ENCODE peak calls at places on chromosomes 16 and 17, in four cellular contexts. R is neural crest cell, D is heart left ventricle, U is AG10803. G is an unnamed sample.

GRCh38 chr17:75979705-75980187 is 706 bp downstream of the TEN1 start:
- DNase-seq in R (no peak), D (no peak), U (peak; percentile 83), G (no peak)

GRCh38 chr17:43169561-43170139 is 1.4 kb upstream of the NBR1 start:
- DNase-seq in R (no peak), D (peak; percentile 40), U (peak; percentile 44), G (peak; percentile 22)

GRCh38 chr17:72273301-72274056 is 152.7 kb downstream of the SOX9 start:
- DNase-seq in R (no peak), D (no peak), U (no peak), G (no peak)

GRCh38 chr17:3039748-3040147 is 23.7 kb downstream of the OR1D5 start:
- DNase-seq in R (no peak), D (no peak), U (no peak), G (no peak)

GRCh38 chr17:18187816-18188761 is 4.5 kb downstream of the ALKBH5 start:
- DNase-seq in R (no peak), D (peak; percentile 54), U (peak; percentile 58), G (no peak)

GRCh38 chr17:5630434-5630833 is 46.1 kb upstream of the NLRP1 start:
- DNase-seq in R (no peak), D (no peak), U (peak; percentile 83), G (no peak)

GRCh38 chr17:28053044-28053670 is 10.7 kb downstream of the NLK start:
- DNase-seq in R (no peak), D (no peak), U (peak; percentile 31), G (no peak)

GRCh38 chr16:68902376-68903345 is 59.3 kb downstream of the TANGO6 start:
- DNase-seq in R (peak; percentile 31), D (no peak), U (peak; percentile 42), G (peak; percentile 76)

GRCh38 chr16:24499193-24499814 is 40.1 kb upstream of the RBBP6 start:
- DNase-seq in R (peak; percentile 41), D (no peak), U (peak; percentile 16), G (peak; percentile 60)

GRCh38 chr17:32288600-32288999 is 23.0 kb downstream of the RHBDL3 start:
- DNase-seq in R (no peak), D (no peak), U (no peak), G (no peak)

GRCh38 chr17:66429680-66430079 is 127.3 kb downstream of the PRKCA start:
- DNase-seq in R (no peak), D (no peak), U (no peak), G (no peak)

GRCh38 chr16:19005561-19006445 is 22.1 kb downstream of the TMC7 start:
- DNase-seq in R (peak; percentile 26), D (peak; percentile 45), U (peak; percentile 10), G (peak; percentile 97)

GRCh38 chr16:72098936-72099335 is 5.3 kb downstream of the DHX38 start:
- DNase-seq in R (no peak), D (no peak), U (no peak), G (no peak)

GRCh38 chr17:75152971-75153853 is 1.1 kb downstream of the JPT1 start:
- DNase-seq in R (peak; percentile 22), D (no peak), U (no peak), G (peak; percentile 58)

GRCh38 chr17:56727876-56728617 is 105.7 kb downstream of the C17orf67 start:
- DNase-seq in R (no peak), D (no peak), U (no peak), G (no peak)

GRCh38 chr16:48430890-48431289 is 45.7 kb upstream of the SIAH1 start:
- DNase-seq in R (no peak), D (no peak), U (no peak), G (no peak)

GRCh38 chr17:39755550-39756375 is 18.0 kb downstream of the GRB7 start:
- DNase-seq in R (no peak), D (no peak), U (peak; percentile 34), G (peak; percentile 94)

GRCh38 chr16:71358464-71359031 is at the start of gene CALB2:
- DNase-seq in R (peak; percentile 78), D (peak; percentile 71), U (peak; percentile 42), G (peak; percentile 91)

DNA sequence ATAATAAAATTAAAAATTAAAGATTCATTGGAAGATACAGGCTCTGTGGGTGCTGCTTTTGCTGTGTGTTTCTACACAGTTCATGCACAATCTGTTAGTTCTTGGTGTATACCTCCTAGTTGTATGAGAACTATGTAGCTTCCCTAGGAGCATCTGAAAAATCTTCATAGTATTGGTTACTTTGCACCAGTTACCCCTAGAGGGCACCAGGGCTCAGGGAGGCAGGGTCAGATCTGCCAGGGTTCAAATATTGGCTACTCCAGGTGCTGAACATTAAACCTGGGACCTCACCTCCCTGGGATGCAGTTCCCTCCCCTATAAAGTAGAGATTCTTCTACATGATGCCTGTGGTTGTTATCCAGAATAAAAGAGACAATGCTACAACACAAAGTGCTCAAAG is 583.0 kb upstream of the CDH11 start:
- DNase-seq in R (no peak), D (no peak), U (no peak), G (no peak)
- TF ChIP-seq CTCF in R (peak; percentile 39), D (no peak), U (peak; percentile 48), G (no peak)

GRCh38 chr17:33725675-33726271 is 432.7 kb upstream of the ASIC2 start:
- DNase-seq in R (peak; percentile 54), D (no peak), U (peak; percentile 13), G (peak; percentile 57)
- TF ChIP-seq CTCF in R (peak; percentile 74), D (peak; percentile 33), U (peak; percentile 74), G (peak; percentile 57)

GRCh38 chr17:15247891-15248529 is 17.1 kb downstream of the PMP22 start:
- DNase-seq in R (no peak), D (no peak), U (peak; percentile 17), G (no peak)
- TF ChIP-seq CTCF in R (peak; percentile 48), D (no peak), U (peak; percentile 44), G (no peak)

DNA sequence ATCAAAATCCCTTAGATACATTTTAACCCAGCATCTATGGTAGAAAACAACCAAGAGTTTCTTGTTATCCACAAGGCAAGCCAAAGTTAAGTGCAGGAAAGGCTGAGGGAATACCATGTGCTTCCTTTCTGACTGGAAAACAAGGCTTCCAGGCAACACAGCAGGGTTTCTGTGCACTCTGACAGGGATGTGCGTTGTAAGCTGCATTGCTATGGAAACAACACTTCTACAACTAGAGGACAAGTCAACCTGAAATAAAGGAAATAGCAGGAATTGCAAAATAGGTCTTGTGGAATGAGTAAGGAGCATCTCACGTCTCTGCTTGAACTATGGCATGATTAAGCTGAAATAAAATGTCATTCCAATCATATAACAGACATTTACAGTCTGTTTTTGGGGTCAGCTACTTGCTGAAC is 55.3 kb downstream of the CFDP1 start:
- DNase-seq in R (peak; percentile 11), D (no peak), U (peak; percentile 98), G (no peak)
- TF ChIP-seq CTCF in R (no peak), D (no peak), U (no peak), G (no peak)